ENCODE peak calls at places on chromosomes 16 and 17, in five cellular contexts. X, Y, T, N and P are unnamed samples.

GRCh38 chr17:34997355-34997862 is 17.1 kb downstream of the LIG3 start:
- DNase-seq in X (no peak), T (peak), N (no peak), Y (no peak), P (no peak)

GRCh38 chr17:40475234-40476210 is 25.9 kb downstream of the TNS4 start:
- DNase-seq in X (no peak), N (no peak), Y (no peak), T (no peak), P (no peak)

GRCh38 chr17:46772013-46772878 is 46.2 kb downstream of the WNT3 start:
- DNase-seq in Y (no peak), X (no peak), N (peak), T (peak), P (no peak)

GRCh38 chr17:81553616-81554181 is 1.5 kb upstream of the FAAP100 start:
- DNase-seq in Y (no peak), T (peak), N (peak), X (no peak), P (no peak)

GRCh38 chr17:78174870-78175642 is 6.7 kb downstream of the SYNGR2 start:
- DNase-seq in Y (no peak), T (no peak), N (no peak), X (no peak), P (no peak)

GRCh38 chr17:31511176-31511540 is 119.7 kb downstream of the RAB11FIP4 start:
- DNase-seq in N (no peak), Y (no peak), X (no peak), T (no peak), P (no peak)

GRCh38 chr16:56364865-56365264 is 60.5 kb downstream of the AMFR start:
- DNase-seq in Y (no peak), X (no peak), N (no peak), T (no peak), P (no peak)

GRCh38 chr16:28321700-28322411 is 29.5 kb downstream of the SBK1 start:
- DNase-seq in Y (no peak), N (peak), T (peak), X (peak), P (no peak)

GRCh38 chr16:50309156-50309526 is 42.8 kb downstream of the ADCY7 start:
- DNase-seq in Y (no peak), N (no peak), X (no peak), T (no peak), P (no peak)

GRCh38 chr17:69729937-69730336 is 315.4 kb downstream of the MAP2K6 start:
- DNase-seq in N (no peak), Y (no peak), X (no peak), T (peak), P (no peak)

GRCh38 chr17:52159159-52159809 is 770 bp upstream of the CA10 start:
- DNase-seq in N (no peak), Y (no peak), X (no peak), T (no peak), P (no peak)

GRCh38 chr16:89193021-89193575 is 7.2 kb downstream of the SLC22A31 start:
- DNase-seq in T (no peak), Y (no peak), X (peak), N (no peak), P (no peak)

GRCh38 chr17:21201874-21202273 is 12.1 kb downstream of the TMEM11 start:
- DNase-seq in T (no peak), X (no peak), Y (no peak), N (no peak), P (no peak)

GRCh38 chr16:48271728-48272127 is 24.4 kb upstream of the ABCC11 start:
- DNase-seq in N (no peak), X (no peak), Y (no peak), T (peak), P (no peak)

GRCh38 chr17:58096892-58097291 is 13.7 kb downstream of the DYNLL2 start:
- DNase-seq in T (no peak), N (no peak), Y (no peak), X (no peak), P (no peak)

GRCh38 chr17:9544221-9544620 is 31.4 kb downstream of the STX8 start:
- DNase-seq in N (no peak), T (no peak), Y (no peak), X (no peak), P (no peak)

GRCh38 chr17:55806745-55807466 is 56.1 kb downstream of the PCTP start:
- DNase-seq in Y (no peak), X (no peak), N (no peak), T (no peak), P (no peak)

GRCh38 chr17:75036643-75037268 is 10.0 kb downstream of the ATP5PD start:
- DNase-seq in X (peak), N (peak), T (peak), Y (no peak), P (no peak)

GRCh38 chr17:10117581-10118001 is 80.8 kb downstream of the GAS7 start:
- DNase-seq in N (no peak), Y (no peak), T (no peak), X (no peak), P (no peak)

GRCh38 chr17:50103941-50104340 is 8.8 kb downstream of the PDK2 start:
- DNase-seq in Y (no peak), T (no peak), X (no peak), N (no peak), P (no peak)

GRCh38 chr16:67537270-67537635 is 8.6 kb downstream of the RIPOR1 start:
- DNase-seq in T (peak), N (no peak), Y (no peak), X (no peak), P (no peak)

GRCh38 chr16:81198635-81199034 is 39.9 kb upstream of the BCO1 start:
- DNase-seq in T (peak), N (no peak), X (no peak), Y (no peak), P (no peak)

GRCh38 chr16:89530401-89531381 is 22.5 kb downstream of the SPG7 start:
- DNase-seq in N (no peak), T (no peak), X (no peak), Y (no peak), P (no peak)